ENCODE peak calls at places on chromosome 20, in seven cellular contexts. K is H9, Z is Karpas-422, B is small intestine, J is lower lobe of right lung, S is OCI-LY7, Q is A549. V is an unnamed sample.

GRCh38 chr20:36542019-36542488 is 735 bp downstream of the MYL9 start:
- DNase-seq in B (no peak), J (no peak), K (peak; percentile 82), S (no peak), Q (no peak), Z (no peak), V (no peak)

GRCh38 chr20:53411129-53411528 is 182.5 kb downstream of the ZNF217 start:
- DNase-seq in S (no peak), Z (no peak), B (no peak), J (no peak), Q (no peak), K (no peak), V (no peak)

GRCh38 chr20:37846573-37846972 is 56.4 kb upstream of the VSTM2L start:
- DNase-seq in S (no peak), J (no peak), K (peak; percentile 57), Z (no peak), Q (no peak), B (no peak), V (no peak)

GRCh38 chr20:33019465-33020277 is 11.8 kb upstream of the BPIFB6 start:
- DNase-seq in Q (no peak), K (no peak), Z (no peak), B (no peak), J (no peak), S (no peak), V (no peak)

GRCh38 chr20:24994470-24995368 is 2.2 kb upstream of the APMAP start:
- DNase-seq in J (peak; percentile 68), Q (peak; percentile 91), S (peak; percentile 80), K (peak; percentile 76), B (peak; percentile 81), Z (peak; percentile 93), V (peak; percentile 82)

GRCh38 chr20:50415031-50415515 is 95.1 kb upstream of the PTPN1 start:
- DNase-seq in Q (no peak), B (no peak), S (no peak), J (peak; percentile 78), Z (no peak), K (no peak), V (no peak)

GRCh38 chr20:46268131-46268611 is 40.1 kb downstream of the CDH22 start:
- DNase-seq in S (no peak), K (no peak), Z (no peak), B (no peak), J (no peak), Q (no peak), V (no peak)

GRCh38 chr20:24050119-24050518 is 61.5 kb upstream of the GGTLC1 start:
- DNase-seq in Q (no peak), J (no peak), S (no peak), B (no peak), Z (no peak), K (no peak), V (no peak)

GRCh38 chr20:30168025-30168799 is 1089.3 kb upstream of the DEFB115 start:
- DNase-seq in J (peak; percentile 45), S (no peak), B (no peak), K (no peak), Z (no peak), Q (no peak), V (peak; percentile 9)

GRCh38 chr20:52150440-52151258 is 40.9 kb downstream of the ZFP64 start:
- DNase-seq in S (peak; percentile 51), J (no peak), Q (peak; percentile 65), B (peak; percentile 42), Z (peak; percentile 76), K (no peak), V (no peak)

GRCh38 chr20:46835418-46835817 is 59.2 kb upstream of the EYA2 start:
- DNase-seq in Z (no peak), Q (no peak), J (no peak), S (no peak), B (no peak), K (no peak), V (no peak)

GRCh38 chr20:51934301-51935002 is 132.1 kb upstream of the SALL4 start:
- DNase-seq in Q (no peak), B (peak; percentile 36), K (no peak), J (no peak), Z (no peak), S (no peak), V (no peak)

GRCh38 chr20:48153523-48153922 is 368.2 kb upstream of the SULF2 start:
- DNase-seq in S (peak; percentile 27), J (no peak), B (no peak), K (peak; percentile 38), Q (no peak), Z (no peak), V (no peak)

GRCh38 chr20:32583581-32584045 is 1.5 kb downstream of the NOL4L start:
- DNase-seq in Q (no peak), K (no peak), B (no peak), J (no peak), S (peak; percentile 28), Z (no peak), V (peak; percentile 28)

GRCh38 chr20:63959699-63960075 is 3.5 kb upstream of the UCKL1 start:
- DNase-seq in J (no peak), S (no peak), B (no peak), K (no peak), Z (no peak), Q (no peak), V (no peak)

GRCh38 chr20:44231713-44232468 is 15.2 kb upstream of the GDAP1L1 start:
- DNase-seq in B (no peak), S (no peak), Z (no peak), J (no peak), Q (no peak), K (peak; percentile 81), V (no peak)

GRCh38 chr20:44224651-44225050 is 14.1 kb upstream of the OSER1 start:
- DNase-seq in Q (no peak), K (no peak), Z (no peak), J (no peak), B (no peak), S (no peak), V (no peak)

GRCh38 chr20:44233436-44234016 is 13.6 kb upstream of the GDAP1L1 start:
- DNase-seq in K (no peak), S (no peak), Z (no peak), B (no peak), J (no peak), Q (no peak), V (no peak)

GRCh38 chr20:44231193-44231592 is 15.9 kb upstream of the GDAP1L1 start:
- DNase-seq in J (no peak), S (no peak), K (no peak), B (no peak), Q (no peak), Z (no peak), V (no peak)

DNA sequence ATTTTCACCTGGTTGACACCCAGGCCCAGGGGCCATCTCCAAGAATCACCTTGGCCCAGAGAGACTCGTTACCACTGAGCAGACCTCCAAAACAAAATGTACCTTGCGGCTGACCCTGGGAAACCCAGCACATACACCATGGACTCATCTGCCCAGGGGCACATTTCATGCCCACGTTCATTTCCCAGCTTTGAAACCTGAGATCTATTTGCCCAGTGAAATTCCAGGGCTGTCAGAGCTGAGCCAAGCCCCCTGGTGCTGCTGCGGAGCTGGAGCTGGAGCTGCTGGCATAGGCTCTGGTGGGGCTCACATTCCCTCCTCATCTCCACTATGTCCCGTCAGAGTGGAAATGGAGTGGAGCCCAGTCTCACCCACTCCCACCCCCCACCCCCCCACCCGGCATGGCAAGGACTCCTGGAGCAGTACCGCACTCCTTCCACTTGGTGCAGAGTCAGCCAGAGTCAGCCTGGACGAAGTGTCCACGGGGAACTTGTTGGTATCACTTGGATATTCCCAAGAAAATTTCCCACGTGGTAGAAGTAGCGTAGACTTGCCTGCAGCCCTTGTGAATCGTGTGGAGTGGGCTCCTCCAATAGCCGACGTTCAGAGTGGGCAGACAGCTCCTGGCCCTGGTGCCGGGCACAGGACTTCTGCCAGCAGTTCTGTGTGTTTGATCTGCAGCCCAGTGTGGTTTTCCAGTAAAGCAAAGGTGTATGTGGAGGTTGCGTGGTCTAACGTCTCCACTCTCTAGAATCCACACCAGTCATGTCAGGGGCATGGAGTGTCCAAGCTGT is 18.1 kb upstream of the OSER1 start:
- DNase-seq in S (no peak), J (no peak), Q (no peak), Z (no peak), B (no peak), K (no peak), V (no peak)
- H3K4me1 ChIP-seq in S (no peaks in the 10 kb centered on the region), J (no peaks in the 10 kb centered on the region), Q (peaks cover 10% of the 10 kb centered on the region), Z (no peaks in the 10 kb centered on the region), B (no peaks in the 10 kb centered on the region), K (peaks cover 4% of the 10 kb centered on the region), V (no peaks in the 10 kb centered on the region)

GRCh38 chr20:41143354-41143753 is 6.0 kb downstream of the PLCG1 start:
- DNase-seq in S (no peak), B (no peak), J (no peak), Q (no peak), K (no peak), Z (no peak), V (peak; percentile 9)

GRCh38 chr20:41145317-41145716 is 8.0 kb downstream of the PLCG1 start:
- DNase-seq in B (no peak), J (no peak), K (no peak), S (no peak), Z (no peak), Q (no peak), V (peak; percentile 14)

GRCh38 chr20:41141153-41141815 is 3.9 kb downstream of the PLCG1 start:
- DNase-seq in Z (peak; percentile 61), Q (no peak), S (peak; percentile 74), K (no peak), J (no peak), B (no peak), V (no peak)

GRCh38 chr20:41142241-41142640 is 4.9 kb downstream of the PLCG1 start:
- DNase-seq in S (no peak), B (no peak), J (no peak), Q (no peak), Z (no peak), K (no peak), V (no peak)

GRCh38 chr20:41142914-41143313 is 5.6 kb downstream of the PLCG1 start:
- DNase-seq in Z (peak; percentile 64), Q (no peak), S (peak; percentile 50), B (peak; percentile 47), J (no peak), K (no peak), V (peak; percentile 58)
- H3K4me1 ChIP-seq in Z (peaks cover 53% of the 10 kb centered on the region), Q (peaks cover 7% of the 10 kb centered on the region), S (peaks cover 91% of the 10 kb centered on the region), B (peaks cover 32% of the 10 kb centered on the region), J (peaks cover 100% of the 10 kb centered on the region), K (peaks cover 16% of the 10 kb centered on the region), V (peaks cover 89% of the 10 kb centered on the region)

GRCh38 chr20:9507544-9508239 is 6.7 kb upstream of the LAMP5 start:
- DNase-seq in B (no peak), K (peak; percentile 49), S (no peak), Z (no peak), J (no peak), Q (no peak), V (no peak)
- H3K4me1 ChIP-seq in B (no peaks in the 10 kb centered on the region), K (no peaks in the 10 kb centered on the region), S (peaks cover 5% of the 10 kb centered on the region), Z (no peaks in the 10 kb centered on the region), J (peaks cover 12% of the 10 kb centered on the region), Q (no peaks in the 10 kb centered on the region), V (no peaks in the 10 kb centered on the region)

DNA sequence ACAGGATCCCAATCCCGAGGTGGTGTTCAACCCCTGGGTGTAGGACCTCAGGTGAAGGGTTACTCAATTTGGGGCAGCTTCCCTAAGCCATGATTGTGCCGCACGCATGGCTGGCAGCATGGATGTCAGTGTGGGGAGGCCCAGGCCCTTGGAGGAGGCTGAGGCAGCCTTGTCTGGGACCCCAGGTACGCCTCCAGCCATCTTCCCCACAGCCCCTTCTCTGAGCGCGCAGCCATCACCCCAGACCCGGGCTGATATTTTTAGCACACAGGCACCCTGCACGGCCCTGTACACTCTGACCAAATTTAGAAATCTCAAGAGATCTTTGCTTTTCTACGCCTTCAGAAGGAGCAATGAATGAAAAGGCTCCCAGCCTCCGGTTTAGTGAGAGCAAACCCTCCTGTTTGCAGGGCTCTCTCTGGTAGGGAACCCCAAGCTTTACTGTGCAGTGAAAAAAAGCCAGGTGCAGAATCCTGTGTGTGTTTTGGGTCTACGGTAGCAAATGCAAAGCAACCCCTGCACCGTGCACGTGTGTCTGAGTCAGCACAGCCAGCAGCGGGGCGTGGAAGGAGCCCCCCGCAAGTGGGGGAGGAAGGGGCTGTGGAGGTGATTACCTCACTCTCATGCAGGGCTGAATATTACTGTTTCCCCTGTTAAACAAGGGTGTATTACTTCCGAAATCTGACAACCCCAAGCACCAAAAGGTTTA is 44.3 kb downstream of the CTCFL start:
- DNase-seq in Q (no peak), Z (peak; percentile 99), B (no peak), S (peak; percentile 95), J (no peak), K (no peak), V (no peak)
- H3K4me1 ChIP-seq in Q (no peaks in the 10 kb centered on the region), Z (peaks cover 88% of the 10 kb centered on the region), B (no peaks in the 10 kb centered on the region), S (peaks cover 95% of the 10 kb centered on the region), J (peaks cover 5% of the 10 kb centered on the region), K (peaks cover 2% of the 10 kb centered on the region), V (peaks cover 16% of the 10 kb centered on the region)